ENCODE peak calls at places on chromosomes 2 and 18, in four cellular contexts. C is kidney epithelial cell, M is HL-60, T is GM23338. S is an unnamed sample.

GRCh38 chr2:206064077-206064476 is 21.9 kb downstream of the INO80D start:
- DNase-seq in C (no peak), M (no peak), T (no peak), S (no peak)

GRCh38 chr2:173076557-173077345 is 1.1 kb downstream of the MAP3K20 start:
- DNase-seq in C (no peak), M (no peak), T (peak; percentile 74), S (peak; percentile 28)

GRCh38 chr2:9488583-9489547 is 14.5 kb downstream of the IAH1 start:
- DNase-seq in C (no peak), M (no peak), T (no peak), S (no peak)

GRCh38 chr2:15945909-15946705 is 5.8 kb downstream of the MYCN start:
- DNase-seq in C (no peak), M (no peak), T (no peak), S (no peak)

GRCh38 chr18:5527603-5528002 is 16.2 kb downstream of the EPB41L3 start:
- DNase-seq in C (peak; percentile 73), M (peak; percentile 81), T (no peak), S (peak; percentile 14)

GRCh38 chr2:30684026-30684425 is 123.2 kb downstream of the CAPN13 start:
- DNase-seq in C (no peak), M (no peak), T (no peak), S (no peak)

GRCh38 chr2:127932199-127932877 is 46.6 kb upstream of the AMMECR1L start:
- DNase-seq in C (peak; percentile 51), M (peak; percentile 11), T (no peak), S (no peak)

GRCh38 chr2:67724261-67724660 is 327.1 kb downstream of the ETAA1 start:
- DNase-seq in C (no peak), M (no peak), T (no peak), S (no peak)

GRCh38 chr2:102033750-102034682 is 42.3 kb downstream of the IL1R2 start:
- DNase-seq in C (no peak), M (no peak), T (no peak), S (no peak)

DNA sequence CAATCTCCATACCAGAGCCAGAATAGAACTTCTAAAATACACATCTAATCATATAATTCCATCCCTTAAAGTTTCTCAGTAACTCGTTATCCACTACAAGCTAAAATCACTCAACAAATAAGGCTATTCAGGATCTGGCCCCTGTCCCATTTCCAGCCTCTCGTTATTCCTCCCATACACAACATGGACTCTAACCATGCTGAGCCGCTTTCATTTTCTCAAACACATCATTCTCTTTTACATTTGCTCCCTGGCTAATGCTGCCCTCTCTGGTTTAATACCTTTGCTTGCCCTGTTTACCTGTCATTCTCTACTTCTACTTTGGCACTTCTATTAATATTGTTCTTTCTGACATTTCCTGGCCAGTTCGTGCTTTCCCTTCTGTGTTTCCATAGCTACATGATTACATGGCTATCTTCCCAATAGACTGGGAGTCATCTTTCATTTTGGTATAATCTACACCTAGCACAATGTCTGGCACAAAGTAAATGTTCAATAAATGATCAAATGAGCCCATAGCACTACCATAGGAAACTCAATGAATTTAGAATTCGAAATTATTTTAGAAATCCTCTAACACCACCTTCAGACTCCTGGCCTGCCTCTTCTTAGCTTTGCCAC is 163.6 kb upstream of the VRK2 start:
- DNase-seq in C (no peak), M (no peak), T (no peak), S (no peak)
- H3K4me3 ChIP-seq in C (no peak overlapping the region), M (no peak overlapping the region), T (no peak overlapping the region), S (no peak overlapping the region)

DNA sequence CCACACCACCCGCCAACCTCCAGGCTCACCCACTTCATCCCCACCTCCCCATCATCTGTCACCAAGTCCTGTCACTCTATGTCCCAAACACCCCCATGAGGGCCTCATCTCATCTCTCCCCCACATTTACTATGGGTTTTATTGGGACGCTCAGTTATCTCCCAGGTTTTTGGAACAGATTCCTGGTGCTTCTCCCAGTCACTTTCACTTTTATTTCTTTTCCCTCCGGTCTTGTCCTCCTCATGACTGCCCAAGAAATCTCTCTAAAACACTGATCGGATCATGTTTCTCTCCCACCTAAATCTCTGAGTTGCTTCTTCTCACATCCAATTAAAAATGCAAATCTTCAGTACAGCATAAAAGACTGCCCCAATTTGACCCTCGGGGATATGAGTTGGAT is 273.1 kb downstream of the PHLPP1 start:
- DNase-seq in C (no peak), M (no peak), T (no peak), S (no peak)
- H3K4me3 ChIP-seq in C (no peak overlapping the region), M (no peak overlapping the region), T (no peak overlapping the region), S (no peak overlapping the region)

GRCh38 chr2:37085731-37086147 is 1.4 kb downstream of the GPATCH11 start:
- DNase-seq in C (no peak), M (no peak), T (no peak), S (no peak)

GRCh38 chr2:37091873-37092272 is 7.6 kb downstream of the GPATCH11 start:
- DNase-seq in C (no peak), M (no peak), T (no peak), S (no peak)

GRCh38 chr2:37083873-37084792 is at the start of the genes GPATCH11 and HEATR5B:
- DNase-seq in C (peak; percentile 92), M (peak; percentile 95), T (peak; percentile 98), S (peak; percentile 97)

GRCh38 chr2:37084797-37085196 is 479 bp downstream of the GPATCH11 start:
- DNase-seq in C (no peak), M (no peak), T (no peak), S (no peak)

DNA sequence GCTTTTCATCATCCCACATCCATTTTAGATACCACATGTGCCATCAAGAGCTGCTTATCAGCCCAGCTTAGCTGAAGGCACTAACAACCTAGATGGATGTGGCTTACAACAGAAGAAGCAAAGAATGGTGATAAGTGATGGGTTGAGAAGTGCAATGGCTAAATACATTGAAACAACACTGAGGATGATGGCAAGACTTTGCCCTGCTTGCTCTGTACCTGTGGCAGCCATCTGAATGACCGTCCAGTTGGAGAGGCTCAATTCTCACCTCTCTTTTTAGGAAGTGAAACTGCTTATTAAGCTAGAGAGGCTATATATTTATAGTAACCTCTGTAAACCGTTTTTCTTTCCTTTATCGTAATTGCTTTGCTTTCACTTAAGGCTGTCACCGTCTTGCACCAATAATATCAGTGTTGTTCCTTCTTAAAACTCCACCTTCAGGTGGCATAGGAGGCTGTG is 5.7 kb downstream of the GPATCH11 start:
- DNase-seq in C (no peak), M (no peak), T (no peak), S (no peak)
- H3K4me3 ChIP-seq in C (no peak overlapping the region), M (no peak overlapping the region), T (no peak overlapping the region), S (no peak overlapping the region)

GRCh38 chr2:236968101-236968886 is 117.4 kb upstream of the COPS8 start:
- DNase-seq in C (no peak), M (no peak), T (no peak), S (peak; percentile 53)
- H3K4me3 ChIP-seq in C (no peak overlapping the region), M (no peak overlapping the region), T (no peak overlapping the region), S (no peak overlapping the region)

DNA sequence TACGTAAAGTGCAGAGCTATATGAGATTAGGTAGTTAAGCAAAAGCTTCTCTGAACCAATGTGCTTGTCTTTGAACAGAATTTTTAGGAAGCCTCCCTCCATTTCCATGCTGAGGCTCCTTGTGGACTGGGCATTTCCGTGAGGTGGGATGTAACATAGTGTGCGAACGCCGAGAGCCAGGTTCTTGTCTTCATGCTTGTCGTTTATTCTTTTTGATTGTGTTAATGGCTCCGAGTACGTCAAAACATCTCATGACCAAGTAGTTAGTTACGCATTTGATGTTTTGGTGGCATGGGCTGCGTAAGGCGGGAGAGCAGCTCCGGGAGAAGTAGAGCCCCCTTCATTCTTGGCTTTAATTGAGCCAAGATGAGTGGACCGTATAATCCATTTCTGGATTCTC is 32.9 kb downstream of the DGKD start:
- DNase-seq in C (no peak), M (no peak), T (no peak), S (no peak)
- H3K4me3 ChIP-seq in C (no peak overlapping the region), M (no peak overlapping the region), T (no peak overlapping the region), S (no peak overlapping the region)